ENCODE peak calls at places on chromosomes 3 and 15, in four cellular contexts. One of them, this sample, is unnamed.

GRCh38 chr15:72813345-72814004 is 29.9 kb upstream of the ADPGK start:
- DNase-seq in stomach: no peak
- DNase-seq in neural progenitor cell: no peak
- DNase-seq in HCT116: no peak
- DNase-seq in this sample: peak; percentile 30

GRCh38 chr15:44102675-44103254 is 92.3 kb downstream of the FRMD5 start:
- DNase-seq in stomach: peak; percentile 34
- DNase-seq in neural progenitor cell: peak; percentile 43
- DNase-seq in HCT116: peak; percentile 93
- DNase-seq in this sample: peak; percentile 77

GRCh38 chr15:62711691-62712454 is 330.7 kb upstream of the TPM1 start:
- DNase-seq in stomach: no peak
- DNase-seq in neural progenitor cell: no peak
- DNase-seq in HCT116: no peak
- DNase-seq in this sample: no peak

GRCh38 chr15:74235962-74236361 is at the start of gene CCDC33:
- DNase-seq in stomach: peak; percentile 87
- DNase-seq in neural progenitor cell: no peak
- DNase-seq in HCT116: no peak
- DNase-seq in this sample: no peak

GRCh38 chr15:45884289-45884688 is 249.5 kb downstream of the SQOR start:
- DNase-seq in stomach: no peak
- DNase-seq in neural progenitor cell: no peak
- DNase-seq in HCT116: no peak
- DNase-seq in this sample: no peak

GRCh38 chr15:31758126-31758525 is 272.2 kb upstream of the CHRNA7 start:
- DNase-seq in stomach: peak; percentile 30
- DNase-seq in neural progenitor cell: no peak
- DNase-seq in HCT116: peak; percentile 16
- DNase-seq in this sample: peak; percentile 86

GRCh38 chr3:104149154-104149553 is 1217.6 kb upstream of the ALCAM start:
- DNase-seq in stomach: no peak
- DNase-seq in neural progenitor cell: no peak
- DNase-seq in HCT116: no peak
- DNase-seq in this sample: no peak

GRCh38 chr15:31177936-31178335 is 76.4 kb upstream of the TRPM1 start:
- DNase-seq in stomach: no peak
- DNase-seq in neural progenitor cell: no peak
- DNase-seq in HCT116: no peak
- DNase-seq in this sample: no peak

GRCh38 chr15:88655103-88655553 is 16.3 kb downstream of the ISG20 start:
- DNase-seq in stomach: peak; percentile 24
- DNase-seq in neural progenitor cell: no peak
- DNase-seq in HCT116: no peak
- DNase-seq in this sample: peak; percentile 58

GRCh38 chr3:146308222-146308621 is 57.3 kb upstream of the PLSCR4 start:
- DNase-seq in stomach: no peak
- DNase-seq in neural progenitor cell: no peak
- DNase-seq in HCT116: no peak
- DNase-seq in this sample: no peak

GRCh38 chr3:194251007-194251406 is 100.1 kb downstream of the CPN2 start:
- DNase-seq in stomach: no peak
- DNase-seq in neural progenitor cell: no peak
- DNase-seq in HCT116: no peak
- DNase-seq in this sample: no peak

GRCh38 chr3:176769547-176770190 is 427.6 kb downstream of the TBL1XR1 start:
- DNase-seq in stomach: no peak
- DNase-seq in neural progenitor cell: no peak
- DNase-seq in HCT116: no peak
- DNase-seq in this sample: no peak

GRCh38 chr3:43758826-43759225 is 68.1 kb downstream of the ABHD5 start:
- DNase-seq in stomach: no peak
- DNase-seq in neural progenitor cell: no peak
- DNase-seq in HCT116: no peak
- DNase-seq in this sample: no peak

GRCh38 chr3:142735462-142735861 is 11.6 kb downstream of the TRPC1 start:
- DNase-seq in stomach: no peak
- DNase-seq in neural progenitor cell: peak; percentile 62
- DNase-seq in HCT116: no peak
- DNase-seq in this sample: no peak

GRCh38 chr15:100457201-100457600 is 71.5 kb downstream of the CERS3 start:
- DNase-seq in stomach: no peak
- DNase-seq in neural progenitor cell: peak; percentile 24
- DNase-seq in HCT116: no peak
- DNase-seq in this sample: no peak

GRCh38 chr15:87681054-87681453 is 575.5 kb downstream of the NTRK3 start:
- DNase-seq in stomach: no peak
- DNase-seq in neural progenitor cell: no peak
- DNase-seq in HCT116: no peak
- DNase-seq in this sample: no peak

GRCh38 chr3:123153124-123153523 is 48.6 kb upstream of the SEC22A start:
- DNase-seq in stomach: no peak
- DNase-seq in neural progenitor cell: no peak
- DNase-seq in HCT116: no peak
- DNase-seq in this sample: no peak

GRCh38 chr15:95486224-95486623 is 844.3 kb upstream of the NR2F2 start:
- DNase-seq in stomach: no peak
- DNase-seq in neural progenitor cell: no peak
- DNase-seq in HCT116: no peak
- DNase-seq in this sample: no peak

GRCh38 chr15:33098082-33099058 is 96.1 kb downstream of the FMN1 start:
- DNase-seq in stomach: no peak
- DNase-seq in neural progenitor cell: no peak
- DNase-seq in HCT116: no peak
- DNase-seq in this sample: no peak

GRCh38 chr3:39255503-39256325 is 24.1 kb downstream of the CX3CR1 start:
- DNase-seq in stomach: no peak
- DNase-seq in neural progenitor cell: no peak
- DNase-seq in HCT116: no peak
- DNase-seq in this sample: no peak

GRCh38 chr3:71258116-71258515 is 325.4 kb downstream of the FOXP1 start:
- DNase-seq in stomach: no peak
- DNase-seq in neural progenitor cell: no peak
- DNase-seq in HCT116: no peak
- DNase-seq in this sample: no peak

GRCh38 chr15:54962637-54963036 is 234.1 kb downstream of the RSL24D1 start:
- DNase-seq in stomach: no peak
- DNase-seq in neural progenitor cell: no peak
- DNase-seq in HCT116: no peak
- DNase-seq in this sample: no peak

GRCh38 chr3:123331006-123331405 is 117.9 kb downstream of the ADCY5 start:
- DNase-seq in stomach: no peak
- DNase-seq in neural progenitor cell: peak; percentile 60
- DNase-seq in HCT116: no peak
- DNase-seq in this sample: no peak

GRCh38 chr3:42498034-42498433 is 4.4 kb upstream of the VIPR1 start:
- DNase-seq in stomach: peak; percentile 3
- DNase-seq in neural progenitor cell: no peak
- DNase-seq in HCT116: no peak
- DNase-seq in this sample: peak; percentile 6

GRCh38 chr3:194468086-194468485 is 18.7 kb downstream of the ATP13A3 start:
- DNase-seq in stomach: no peak
- DNase-seq in neural progenitor cell: no peak
- DNase-seq in HCT116: no peak
- DNase-seq in this sample: no peak

GRCh38 chr15:57364282-57365007 is 11.9 kb upstream of the CGNL1 start:
- DNase-seq in stomach: no peak
- DNase-seq in neural progenitor cell: peak; percentile 57
- DNase-seq in HCT116: no peak
- DNase-seq in this sample: no peak

GRCh38 chr3:128338536-128339400 is 127.9 kb downstream of the DNAJB8 start:
- DNase-seq in stomach: no peak
- DNase-seq in neural progenitor cell: no peak
- DNase-seq in HCT116: no peak
- DNase-seq in this sample: peak; percentile 11
- H3K4me1 ChIP-seq in stomach: peaks cover 9% of the 10 kb centered on the region
- H3K4me1 ChIP-seq in neural progenitor cell: no peaks in the 10 kb centered on the region
- H3K4me1 ChIP-seq in HCT116: peaks cover 17% of the 10 kb centered on the region
- H3K4me1 ChIP-seq in this sample: peaks cover 32% of the 10 kb centered on the region

GRCh38 chr3:172175254-172175599 is 135.8 kb downstream of the FNDC3B start:
- DNase-seq in stomach: no peak
- DNase-seq in neural progenitor cell: no peak
- DNase-seq in HCT116: no peak
- DNase-seq in this sample: no peak
- TF ChIP-seq CTCF in stomach: no peak
- TF ChIP-seq CTCF in neural progenitor cell: no peak
- TF ChIP-seq CTCF in HCT116: no peak
- TF ChIP-seq CTCF in this sample: no peak

GRCh38 chr15:42498212-42499038 is 3.0 kb downstream of the SNAP23 start:
- DNase-seq in stomach: no peak
- DNase-seq in neural progenitor cell: no peak
- DNase-seq in HCT116: no peak
- DNase-seq in this sample: no peak

GRCh38 chr15:42494998-42495360 is 455 bp upstream of the SNAP23 start:
- DNase-seq in stomach: peak; percentile 47
- DNase-seq in neural progenitor cell: peak; percentile 11
- DNase-seq in HCT116: no peak
- DNase-seq in this sample: no peak

GRCh38 chr15:42491540-42492225 is 742 bp upstream of the ZNF106 start:
- DNase-seq in stomach: no peak
- DNase-seq in neural progenitor cell: no peak
- DNase-seq in HCT116: no peak
- DNase-seq in this sample: no peak

GRCh38 chr15:42493694-42494093 is 1.7 kb upstream of the SNAP23 start:
- DNase-seq in stomach: no peak
- DNase-seq in neural progenitor cell: no peak
- DNase-seq in HCT116: no peak
- DNase-seq in this sample: no peak

DNA sequence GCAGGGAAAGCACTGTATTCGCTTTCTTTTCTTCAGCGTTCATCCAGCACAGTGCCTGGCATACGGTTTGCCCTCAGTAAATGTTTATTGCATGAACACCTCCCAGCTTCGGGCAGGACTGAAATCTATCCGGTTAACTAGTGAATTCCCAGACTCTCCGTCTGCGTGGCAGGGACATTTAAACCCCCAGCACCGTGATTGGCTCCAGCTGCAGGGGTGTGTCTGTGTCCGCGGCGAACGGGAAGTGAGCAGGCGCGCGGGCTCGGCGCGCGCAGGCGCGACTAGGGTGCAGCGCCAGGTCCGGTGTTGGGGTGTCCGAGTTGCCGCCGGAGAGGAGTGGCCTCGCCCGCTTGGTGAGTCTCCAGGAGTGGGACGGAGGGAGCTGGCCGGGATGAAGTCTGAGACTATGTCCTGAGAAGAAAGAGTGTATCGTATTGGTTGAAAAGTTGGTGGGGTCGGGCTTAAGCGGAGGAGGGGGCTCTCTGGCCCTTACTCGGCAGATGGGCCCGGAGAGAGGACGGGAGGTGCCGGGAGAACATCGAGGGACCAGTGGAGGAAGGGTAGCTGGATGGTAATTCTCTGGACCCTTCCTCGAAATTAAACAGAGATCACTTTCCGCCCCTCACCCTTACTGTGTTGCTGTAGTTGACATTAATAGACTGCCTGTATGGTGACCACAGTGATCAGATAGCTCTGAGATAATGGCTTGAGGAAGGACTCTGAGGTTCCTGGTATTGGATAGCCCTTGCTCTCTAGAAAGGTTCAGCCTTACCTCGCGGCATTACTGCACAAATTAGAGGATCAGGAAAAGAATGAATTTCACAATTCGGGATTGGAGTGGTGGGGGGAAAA is at the start of gene SNAP23:
- DNase-seq in stomach: peak; percentile 96
- DNase-seq in neural progenitor cell: peak; percentile 96
- DNase-seq in HCT116: peak; percentile 64
- DNase-seq in this sample: peak; percentile 96
- H3K4me1 ChIP-seq in stomach: peaks cover 82% of the 10 kb centered on the region
- H3K4me1 ChIP-seq in neural progenitor cell: peaks cover 10% of the 10 kb centered on the region
- H3K4me1 ChIP-seq in HCT116: peaks cover 41% of the 10 kb centered on the region
- H3K4me1 ChIP-seq in this sample: peaks cover 27% of the 10 kb centered on the region

GRCh38 chr3:72265250-72265649 is 480.3 kb upstream of the PROK2 start:
- DNase-seq in stomach: no peak
- DNase-seq in neural progenitor cell: peak; percentile 46
- DNase-seq in HCT116: peak; percentile 21
- DNase-seq in this sample: no peak

GRCh38 chr3:72263223-72264015 is 478.5 kb upstream of the PROK2 start:
- DNase-seq in stomach: no peak
- DNase-seq in neural progenitor cell: no peak
- DNase-seq in HCT116: no peak
- DNase-seq in this sample: no peak

GRCh38 chr3:72262707-72263106 is 477.8 kb upstream of the PROK2 start:
- DNase-seq in stomach: no peak
- DNase-seq in neural progenitor cell: no peak
- DNase-seq in HCT116: no peak
- DNase-seq in this sample: no peak

GRCh38 chr3:72261566-72262564 is 476.9 kb upstream of the PROK2 start:
- DNase-seq in stomach: no peak
- DNase-seq in neural progenitor cell: no peak
- DNase-seq in HCT116: no peak
- DNase-seq in this sample: no peak

DNA sequence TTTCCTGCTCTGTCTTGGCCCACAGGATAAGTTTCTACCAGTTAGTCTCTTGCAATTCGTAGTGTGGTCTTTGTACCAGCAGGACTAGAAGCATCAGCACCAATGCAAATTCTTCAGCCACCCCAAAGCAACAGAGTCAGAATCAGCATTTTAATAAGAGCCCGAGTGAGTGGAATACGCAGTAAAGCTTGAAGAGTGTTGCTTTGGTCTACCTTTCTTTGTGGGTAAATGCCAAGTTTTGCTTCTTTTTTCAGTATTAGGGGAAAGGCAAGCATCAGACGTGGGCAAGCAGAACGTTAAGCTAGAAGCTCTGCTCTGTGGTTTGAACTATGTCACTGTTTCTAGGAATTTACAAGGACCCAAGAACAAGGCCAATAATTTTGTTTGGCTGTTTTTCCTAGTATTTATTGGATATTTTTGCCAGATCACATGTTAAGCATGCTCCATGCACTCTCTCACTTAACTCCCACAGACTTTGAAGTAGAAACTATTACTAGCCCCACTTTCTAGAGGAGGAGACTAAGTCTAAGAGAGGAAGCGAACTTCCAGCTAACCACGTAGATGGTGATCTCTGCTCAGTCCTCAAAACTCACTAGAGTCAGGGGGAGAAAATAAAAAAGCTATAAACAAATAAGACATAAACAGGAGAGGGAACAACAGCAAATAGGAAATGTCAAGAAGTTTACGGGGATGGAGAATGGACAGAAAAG is 480.9 kb upstream of the PROK2 start:
- DNase-seq in stomach: no peak
- DNase-seq in neural progenitor cell: no peak
- DNase-seq in HCT116: no peak
- DNase-seq in this sample: no peak
- TF ChIP-seq CTCF in stomach: no peak
- TF ChIP-seq CTCF in neural progenitor cell: no peak
- TF ChIP-seq CTCF in HCT116: no peak
- TF ChIP-seq CTCF in this sample: peak; percentile 13

GRCh38 chr3:16861432-16861831 is 23.3 kb upstream of the PLCL2 start:
- DNase-seq in stomach: no peak
- DNase-seq in neural progenitor cell: no peak
- DNase-seq in HCT116: no peak
- DNase-seq in this sample: no peak
- H3K4me1 ChIP-seq in stomach: no peaks in the 10 kb centered on the region
- H3K4me1 ChIP-seq in neural progenitor cell: no peaks in the 10 kb centered on the region
- H3K4me1 ChIP-seq in HCT116: no peaks in the 10 kb centered on the region
- H3K4me1 ChIP-seq in this sample: no peaks in the 10 kb centered on the region

This sample was measured in RWPE2.